ENCODE peak calls at places on chromosomes 7 and 10, in nine cellular contexts. F, D, Y, A, U, G, B, I and Z are unnamed samples. For H3K36me3, the result is how much of the 10 kb centered on the place peaks cover.

GRCh38 chr10:124865676-124866075 is 64.1 kb downstream of the ABRAXAS2 start:
- DNase-seq in Y (no peak), D (no peak), F (no peak), I (no peak), U (no peak), G (no peak), A (no peak), B (no peak), Z (no peak)

GRCh38 chr7:65438593-65438992 is 64.9 kb downstream of the ZNF92 start:
- DNase-seq in A (no peak), Y (no peak), F (no peak), G (peak), I (no peak), D (peak), B (no peak), U (no peak), Z (no peak)

GRCh38 chr7:105141068-105141467 is 127.1 kb downstream of the KMT2E start:
- DNase-seq in G (no peak), B (no peak), D (peak), A (no peak), F (peak), I (no peak), U (peak), Y (no peak), Z (peak)

GRCh38 chr7:101362334-101363195 is at the start of gene COL26A1:
- DNase-seq in F (peak), B (peak), G (no peak), D (no peak), U (peak), A (no peak), Y (peak), I (peak), Z (peak)

GRCh38 chr10:86091216-86091615 is 275.4 kb downstream of the GRID1 start:
- DNase-seq in B (no peak), F (no peak), G (no peak), Y (no peak), U (no peak), A (no peak), I (no peak), D (no peak), Z (no peak)

GRCh38 chr7:3277604-3278572 is 23.2 kb upstream of the SDK1 start:
- DNase-seq in U (no peak), Y (no peak), B (no peak), D (no peak), G (no peak), A (no peak), F (no peak), I (no peak), Z (no peak)

GRCh38 chr7:108190891-108191290 is 60.7 kb upstream of the LAMB4 start:
- DNase-seq in I (no peak), A (no peak), Y (no peak), B (no peak), D (no peak), U (no peak), G (no peak), F (no peak), Z (no peak)

GRCh38 chr7:100825760-100826545 is 1.4 kb downstream of the EPHB4 start:
- DNase-seq in D (peak), G (no peak), I (peak), Y (no peak), A (peak), B (no peak), U (peak), F (peak), Z (no peak)

GRCh38 chr7:26284995-26285632 is 6.5 kb upstream of the SNX10 start:
- DNase-seq in A (no peak), B (no peak), G (no peak), D (no peak), U (peak), F (no peak), Y (no peak), I (no peak), Z (no peak)

GRCh38 chr7:103795112-103795511 is 194.3 kb downstream of the RELN start:
- DNase-seq in G (no peak), D (no peak), B (no peak), I (no peak), Y (no peak), U (no peak), A (no peak), F (no peak), Z (no peak)

GRCh38 chr10:89163265-89163995 is 43.7 kb downstream of the CH25H start:
- DNase-seq in B (peak), I (no peak), A (peak), D (no peak), U (no peak), F (no peak), Y (peak), G (no peak), Z (no peak)

GRCh38 chr10:97573021-97573420 is 442 bp downstream of the ANKRD2 start:
- DNase-seq in D (peak), U (no peak), A (no peak), I (no peak), B (peak), Y (no peak), G (no peak), F (no peak), Z (no peak)

GRCh38 chr7:106180721-106181120 is 68.6 kb upstream of the SYPL1 start:
- DNase-seq in G (no peak), U (peak), Y (no peak), F (no peak), D (no peak), B (no peak), A (no peak), I (no peak), Z (no peak)

GRCh38 chr7:142557971-142558582 is 191.2 kb upstream of the PRSS1 start:
- DNase-seq in Y (no peak), G (no peak), A (peak), I (no peak), B (no peak), U (peak), F (peak), D (peak), Z (peak)

GRCh38 chr10:74922921-74923320 is 96.5 kb downstream of the KAT6B start:
- DNase-seq in I (no peak), F (no peak), D (no peak), A (no peak), U (no peak), Y (no peak), G (no peak), B (no peak), Z (no peak)

GRCh38 chr7:135798104-135798503 is 49.5 kb upstream of the FAM180A start:
- DNase-seq in F (no peak), Y (no peak), A (no peak), D (no peak), I (no peak), B (no peak), G (no peak), U (no peak), Z (no peak)

GRCh38 chr7:55054758-55055157 is 35.9 kb downstream of the EGFR start:
- DNase-seq in Y (no peak), F (no peak), D (no peak), U (no peak), A (no peak), I (no peak), G (no peak), B (no peak), Z (no peak)
- H3K4me3 ChIP-seq in Y (no peak), F (no peak), D (no peak), U (no peak), A (no peak), I (no peak), G (no peak), B (no peak), Z (no peak)

DNA sequence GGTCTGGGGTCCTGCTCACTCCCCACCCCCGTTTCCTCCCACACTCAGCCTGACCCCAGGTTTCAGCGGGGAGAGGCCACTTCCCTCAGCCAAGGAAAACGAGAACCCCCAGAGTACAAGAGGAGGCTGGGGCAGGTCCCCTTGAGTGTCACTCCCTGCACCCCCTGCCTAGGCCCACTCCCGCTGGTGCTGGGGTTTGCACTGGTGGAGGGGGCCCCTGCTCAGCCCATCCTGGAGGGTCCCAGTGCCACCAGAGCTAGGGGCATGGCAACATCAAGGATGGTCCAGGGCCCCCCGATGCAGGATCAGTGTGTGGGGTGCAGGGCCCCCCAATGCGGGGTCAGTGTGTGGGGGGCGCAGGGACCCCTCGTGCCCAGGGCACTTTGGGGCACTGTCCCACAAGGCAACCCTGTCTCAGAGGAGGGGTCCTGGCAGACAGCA is 70.5 kb upstream of the KCTD7 start:
- DNase-seq in D (no peak), F (no peak), A (no peak), I (no peak), U (no peak), B (no peak), G (no peak), Y (no peak), Z (no peak)
- H3K36me3 ChIP-seq in D (under half), F (under half), A (under half), I (under half), U (under half), B (under half), G (under half), Y (under half), Z (under half)

DNA sequence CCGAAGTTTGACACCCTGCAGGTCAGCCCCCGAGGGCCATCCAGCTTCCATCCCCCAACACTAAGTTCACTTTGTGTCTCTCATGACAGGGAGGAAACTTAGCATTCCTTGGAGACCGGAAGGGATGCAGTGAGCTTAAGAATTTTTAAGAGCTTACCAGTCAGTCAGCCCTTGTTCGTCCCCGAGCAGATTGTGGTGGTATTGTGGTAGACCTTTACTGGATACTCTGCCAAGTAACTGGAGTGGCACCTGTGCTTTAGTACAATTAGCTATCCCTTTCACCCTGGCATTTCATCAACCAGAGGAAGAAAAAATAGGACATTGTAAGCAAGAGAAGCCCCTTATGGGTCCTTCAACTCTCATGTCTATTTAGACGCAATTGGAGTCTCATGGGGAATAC is 74.8 kb downstream of the NSUN6 start:
- DNase-seq in F (no peak), B (no peak), U (no peak), Y (no peak), A (no peak), G (no peak), D (no peak), I (no peak), Z (no peak)
- TF ChIP-seq CTCF in F (no peak), B (no peak), U (no peak), Y (no peak), A (no peak), G (no peak), D (no peak), I (no peak), Z (no peak)

GRCh38 chr10:71964669-71965515 is 697 bp downstream of the CHST3 start:
- DNase-seq in D (peak), F (peak), I (peak), A (peak), Y (peak), B (peak), U (peak), G (no peak), Z (peak)

GRCh38 chr10:71963351-71963755 is 842 bp upstream of the CHST3 start:
- DNase-seq in D (no peak), B (peak), Y (no peak), A (no peak), U (peak), I (no peak), F (no peak), G (no peak), Z (no peak)

GRCh38 chr10:71966046-71967004 is 2.1 kb downstream of the CHST3 start:
- DNase-seq in A (no peak), U (no peak), I (no peak), B (no peak), D (no peak), F (no peak), Y (no peak), G (no peak), Z (no peak)

GRCh38 chr10:71963756-71964668 is at the start of gene CHST3:
- DNase-seq in Y (peak), D (no peak), U (peak), F (peak), B (peak), G (no peak), I (peak), A (peak), Z (peak)

DNA sequence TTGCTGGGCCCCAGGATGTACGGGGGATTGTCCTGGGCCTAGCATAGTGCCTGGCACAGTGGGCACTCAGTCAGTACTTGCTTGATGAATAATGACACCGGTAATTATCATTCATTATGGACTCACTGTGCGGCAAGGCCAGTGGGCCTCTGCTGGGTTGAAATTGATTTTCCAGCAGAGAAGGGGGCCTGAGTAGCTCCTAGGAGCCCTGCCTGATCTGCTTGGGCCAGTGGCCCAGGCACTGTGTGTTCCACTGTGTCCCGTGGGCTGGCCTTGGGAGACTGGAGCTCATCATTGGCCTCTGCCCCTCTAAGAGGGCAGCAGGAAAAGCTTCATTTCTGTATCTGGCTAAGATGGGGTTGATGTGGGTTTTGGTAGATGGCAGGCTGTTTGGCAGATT is 1.4 kb downstream of the CHST3 start:
- DNase-seq in G (no peak), B (no peak), Y (no peak), A (no peak), I (no peak), F (no peak), U (no peak), D (no peak), Z (no peak)
- H3K4me3 ChIP-seq in G (peak), B (peak), Y (peak), A (peak), I (no peak), F (peak), U (peak), D (peak), Z (peak)

GRCh38 chr10:70552585-70552984 is 50.0 kb downstream of the PRF1 start:
- DNase-seq in D (no peak), G (no peak), Y (no peak), F (no peak), A (no peak), U (no peak), I (no peak), B (no peak), Z (no peak)
- H3K36me3 ChIP-seq in D (under half), G (under half), Y (under half), F (under half), A (under half), U (under half), I (under half), B (under half), Z (under half)